ENCODE peak calls at places on chromosomes 2 and 18, in nine cellular contexts. Y is CD8-positive, alpha-beta T cell; G is HCT116; H is heart right ventricle; I is fibroblast of lung; Z is HepG2; Q is IMR-90; R is stomach; J is lower lobe of right lung. F is an unnamed sample. For H3K4me1, the result is how much of the 10 kb centered on the place peaks cover.

GRCh38 chr2:227370087-227370486 is 9.0 kb downstream of the TM4SF20 start:
- DNase-seq in H (no peak), Q (no peak), R (no peak), I (no peak), J (no peak), Z (no peak), Y (no peak), G (no peak), F (no peak)

GRCh38 chr2:101533611-101534601 is 59.0 kb upstream of the RFX8 start:
- DNase-seq in I (no peak), J (no peak), Z (no peak), Y (no peak), G (no peak), Q (no peak), R (no peak), H (peak), F (peak)

GRCh38 chr2:64978514-64979268 is 10.5 kb upstream of the SLC1A4 start:
- DNase-seq in Y (no peak), G (peak), Q (peak), H (no peak), I (no peak), Z (no peak), R (no peak), J (no peak), F (peak)

GRCh38 chr18:61581578-61582204 is 248.5 kb downstream of the CDH20 start:
- DNase-seq in H (peak), G (peak), R (peak), I (peak), Z (peak), Q (peak), Y (peak), J (peak), F (peak)

GRCh38 chr2:156818221-156818620 is 382.0 kb downstream of the GPD2 start:
- DNase-seq in J (no peak), Y (no peak), R (no peak), Q (no peak), Z (no peak), G (no peak), I (no peak), H (no peak), F (no peak)

GRCh38 chr2:189613650-189614420 is 33.2 kb upstream of the SLC40A1 start:
- DNase-seq in Z (no peak), I (peak), Q (peak), Y (no peak), G (no peak), J (no peak), R (no peak), H (peak), F (peak)

GRCh38 chr2:96683972-96684820 is 41.6 kb downstream of the FER1L5 start:
- DNase-seq in R (no peak), Q (no peak), G (no peak), H (no peak), Y (no peak), Z (peak), J (no peak), I (no peak), F (no peak)

GRCh38 chr2:57720728-57721627 is 325.6 kb upstream of the VRK2 start:
- DNase-seq in Y (peak), G (peak), H (peak), I (peak), Z (peak), J (no peak), R (no peak), Q (peak), F (peak)

GRCh38 chr2:64338910-64339500 is 115.0 kb upstream of the LGALSL start:
- DNase-seq in Y (peak), G (no peak), I (peak), Q (no peak), H (no peak), J (no peak), R (no peak), Z (no peak), F (peak)

GRCh38 chr2:73050011-73050617 is 21.4 kb downstream of the SFXN5 start:
- DNase-seq in Z (no peak), G (no peak), Q (no peak), Y (no peak), R (no peak), I (no peak), J (no peak), H (no peak), F (peak)

GRCh38 chr18:61322265-61322873 is 10.9 kb upstream of the CDH20 start:
- DNase-seq in Z (peak), Q (peak), G (peak), Y (no peak), I (peak), R (peak), J (no peak), H (peak), F (peak)

GRCh38 chr18:30652377-30652776 is 390.2 kb downstream of the DSC3 start:
- DNase-seq in Y (no peak), H (no peak), I (no peak), G (no peak), R (no peak), Z (no peak), Q (no peak), J (no peak), F (no peak)

GRCh38 chr2:177900091-177900490 is 172.5 kb downstream of the PDE11A start:
- DNase-seq in R (no peak), J (no peak), Y (no peak), I (no peak), G (no peak), Z (no peak), Q (no peak), H (no peak), F (no peak)

GRCh38 chr2:73101626-73102256 is 11.0 kb downstream of the RAB11FIP5 start:
- DNase-seq in Y (no peak), I (no peak), R (no peak), Z (no peak), H (no peak), Q (no peak), G (no peak), J (no peak), F (peak)

GRCh38 chr2:28445448-28446258 is 50.2 kb upstream of the PLB1 start:
- DNase-seq in R (no peak), Y (no peak), Z (no peak), J (no peak), Q (peak), H (no peak), G (peak), I (peak), F (peak)

GRCh38 chr2:64485961-64486360 is 32.0 kb downstream of the LGALSL start:
- DNase-seq in G (no peak), I (peak), R (no peak), Y (no peak), Z (no peak), J (no peak), Q (no peak), H (peak), F (no peak)

GRCh38 chr2:39534095-39534711 is 97.1 kb upstream of the MAP4K3 start:
- DNase-seq in J (no peak), Q (no peak), R (no peak), I (no peak), H (no peak), Y (no peak), G (no peak), Z (peak), F (no peak)

GRCh38 chr2:162126145-162126926 is 25.7 kb downstream of the GCG start:
- DNase-seq in I (no peak), Y (no peak), R (no peak), Q (peak), J (no peak), Z (no peak), G (no peak), H (no peak), F (no peak)

GRCh38 chr2:58701688-58702301 is 460.7 kb upstream of the FANCL start:
- DNase-seq in I (no peak), R (no peak), Q (no peak), G (no peak), J (no peak), Z (no peak), Y (no peak), H (no peak), F (no peak)

GRCh38 chr2:209321076-209321475 is 102.8 kb upstream of the MAP2 start:
- DNase-seq in Y (no peak), J (no peak), Q (peak), G (no peak), I (peak), R (no peak), Z (no peak), H (no peak), F (peak)

GRCh38 chr18:74273394-74273793 is 18.4 kb downstream of the CYB5A start:
- DNase-seq in Y (no peak), G (no peak), H (no peak), J (no peak), I (no peak), Z (no peak), R (no peak), Q (no peak), F (no peak)
- H3K27ac ChIP-seq in Y (no peak), G (no peak), H (no peak), J (no peak), I (no peak), Z (no peak), R (no peak), Q (no peak), F (no peak)

GRCh38 chr2:20359131-20359530 is 8.5 kb upstream of the PUM2 start:
- DNase-seq in G (no peak), Q (no peak), I (no peak), H (no peak), Z (no peak), R (no peak), J (no peak), Y (no peak), F (no peak)

GRCh38 chr2:20366672-20367116 is 16.1 kb upstream of the PUM2 start:
- DNase-seq in Y (no peak), I (no peak), G (no peak), Q (peak), R (no peak), J (no peak), Z (no peak), H (no peak), F (no peak)

GRCh38 chr2:20365249-20365817 is 14.7 kb upstream of the PUM2 start:
- DNase-seq in H (no peak), G (no peak), Y (no peak), J (no peak), I (peak), Q (peak), Z (no peak), R (no peak), F (peak)

GRCh38 chr2:20361903-20362302 is 11.3 kb upstream of the PUM2 start:
- DNase-seq in H (no peak), Q (no peak), R (no peak), Y (no peak), G (no peak), Z (no peak), J (no peak), I (no peak), F (no peak)

GRCh38 chr2:20362701-20363435 is 12.2 kb upstream of the PUM2 start:
- DNase-seq in H (no peak), R (no peak), G (no peak), Z (no peak), Y (no peak), I (no peak), J (no peak), Q (no peak), F (no peak)
- H3K4me1 ChIP-seq in H (under half), R (under half), G (under half), Z (under half), Y (under half), I (under half), J (under half), Q (under half), F (under half)

DNA sequence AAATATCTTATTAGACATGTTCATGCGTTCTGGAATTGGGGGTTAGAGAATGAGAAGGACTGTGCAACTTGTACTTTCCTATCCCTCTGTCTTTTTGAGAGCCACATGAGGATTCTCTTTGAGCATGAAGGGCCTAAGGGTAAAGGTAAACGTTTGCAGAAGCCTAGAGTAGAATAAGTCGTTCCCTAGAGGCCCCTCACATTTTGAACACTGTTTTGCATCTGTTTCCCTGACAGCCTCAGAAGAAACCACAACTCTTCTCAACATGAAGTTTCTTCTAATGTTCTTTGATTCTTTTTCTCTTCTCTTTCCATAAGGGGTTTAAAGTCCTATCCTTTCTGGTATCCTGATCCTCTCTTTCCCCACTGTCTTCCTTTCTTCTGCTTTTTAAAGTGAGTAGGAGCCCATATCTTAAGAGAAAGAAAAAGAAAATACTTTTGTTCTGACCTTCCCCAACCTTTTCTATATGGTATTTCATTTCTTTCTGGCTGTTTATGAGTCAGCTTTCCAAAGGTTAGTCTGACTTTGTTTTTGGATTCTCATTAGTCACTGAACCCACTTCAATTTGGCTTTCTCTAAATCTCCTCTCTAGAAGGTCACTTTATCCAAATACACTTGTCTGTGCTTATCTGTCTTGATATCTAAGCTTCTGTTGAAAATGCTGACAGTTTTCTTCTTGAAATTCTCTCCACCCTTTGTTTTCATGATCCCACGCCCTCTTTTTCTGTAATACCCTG is 34.8 kb downstream of the PPP1R1C start:
- DNase-seq in Z (no peak), H (no peak), Y (no peak), R (no peak), Q (peak), G (no peak), J (no peak), I (peak), F (peak)
- H3K27ac ChIP-seq in Z (no peak), H (no peak), Y (no peak), R (no peak), Q (peak), G (peak), J (no peak), I (no peak), F (peak)

GRCh38 chr2:54755641-54756326 is 32.3 kb downstream of the EML6 start:
- DNase-seq in R (no peak), G (no peak), I (no peak), J (no peak), Z (no peak), H (no peak), Q (no peak), Y (no peak), F (no peak)
- H3K4me1 ChIP-seq in R (under half), G (under half), I (under half), J (under half), Z (under half), H (under half), Q (under half), Y (under half), F (under half)

DNA sequence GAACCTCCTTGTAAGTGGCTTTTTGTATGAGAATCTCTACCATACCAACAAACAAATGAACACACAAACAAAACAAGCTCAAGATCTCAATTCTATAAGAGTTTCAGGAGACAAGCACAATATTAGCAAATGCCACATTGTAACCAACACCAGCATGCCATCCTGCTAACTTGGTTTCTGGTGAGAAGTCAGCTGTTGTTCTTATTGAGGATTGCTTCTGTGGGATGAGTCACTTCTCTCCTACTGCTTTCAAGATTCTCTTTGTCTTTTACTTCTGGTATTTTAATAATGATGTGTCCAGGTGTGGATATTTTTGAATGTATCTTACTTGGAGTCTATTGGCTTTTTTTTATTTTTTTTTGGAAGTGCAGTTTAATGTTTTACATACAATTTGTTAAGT is 131.7 kb downstream of the BCL2L11 start:
- DNase-seq in H (no peak), J (no peak), Q (peak), Y (no peak), R (no peak), I (no peak), Z (no peak), G (no peak), F (peak)
- H3K27ac ChIP-seq in H (no peak), J (no peak), Q (no peak), Y (no peak), R (no peak), I (no peak), Z (no peak), G (no peak), F (no peak)

GRCh38 chr2:20140321-20141055 is 84.4 kb downstream of the SDC1 start:
- DNase-seq in Y (no peak), R (no peak), I (no peak), Q (no peak), J (no peak), G (no peak), Z (no peak), H (no peak), F (no peak)

GRCh38 chr2:20137131-20137571 is 85.7 kb upstream of the LAPTM4A start:
- DNase-seq in G (no peak), R (no peak), Z (no peak), H (no peak), I (no peak), Y (no peak), J (no peak), Q (no peak), F (no peak)

GRCh38 chr2:20139828-20140227 is 85.1 kb downstream of the SDC1 start:
- DNase-seq in Q (no peak), R (no peak), Y (no peak), H (no peak), Z (no peak), I (no peak), G (no peak), J (no peak), F (no peak)

GRCh38 chr2:20137884-20138283 is 86.5 kb upstream of the LAPTM4A start:
- DNase-seq in H (no peak), J (no peak), Z (no peak), I (no peak), Y (no peak), G (no peak), R (no peak), Q (no peak), F (no peak)

DNA sequence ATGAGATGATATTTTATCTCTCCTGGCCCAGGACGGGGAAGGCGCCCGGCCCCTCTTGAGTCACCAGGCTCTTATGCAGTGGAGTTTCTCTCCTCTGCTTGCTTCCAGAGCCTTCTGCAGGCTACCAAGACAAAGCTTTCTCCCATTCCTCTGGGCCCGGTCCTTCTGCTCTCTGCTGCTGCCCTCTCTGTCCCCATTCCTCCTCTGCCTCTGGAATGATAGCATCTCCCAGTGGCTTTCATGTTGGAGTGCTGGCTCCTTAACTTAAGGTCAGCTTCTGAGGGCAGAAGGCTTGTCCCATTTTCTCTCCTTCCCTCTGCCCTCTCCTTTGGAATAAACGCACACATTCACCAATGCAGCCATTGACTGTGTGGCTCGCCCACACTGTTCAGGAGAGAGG is 86.2 kb downstream of the SDC1 start:
- DNase-seq in G (no peak), Q (no peak), Y (no peak), H (no peak), R (no peak), I (no peak), J (no peak), Z (no peak), F (no peak)
- H3K4me1 ChIP-seq in G (under half), Q (under half), Y (under half), H (under half), R (under half), I (under half), J (under half), Z (half or more), F (under half)

DNA sequence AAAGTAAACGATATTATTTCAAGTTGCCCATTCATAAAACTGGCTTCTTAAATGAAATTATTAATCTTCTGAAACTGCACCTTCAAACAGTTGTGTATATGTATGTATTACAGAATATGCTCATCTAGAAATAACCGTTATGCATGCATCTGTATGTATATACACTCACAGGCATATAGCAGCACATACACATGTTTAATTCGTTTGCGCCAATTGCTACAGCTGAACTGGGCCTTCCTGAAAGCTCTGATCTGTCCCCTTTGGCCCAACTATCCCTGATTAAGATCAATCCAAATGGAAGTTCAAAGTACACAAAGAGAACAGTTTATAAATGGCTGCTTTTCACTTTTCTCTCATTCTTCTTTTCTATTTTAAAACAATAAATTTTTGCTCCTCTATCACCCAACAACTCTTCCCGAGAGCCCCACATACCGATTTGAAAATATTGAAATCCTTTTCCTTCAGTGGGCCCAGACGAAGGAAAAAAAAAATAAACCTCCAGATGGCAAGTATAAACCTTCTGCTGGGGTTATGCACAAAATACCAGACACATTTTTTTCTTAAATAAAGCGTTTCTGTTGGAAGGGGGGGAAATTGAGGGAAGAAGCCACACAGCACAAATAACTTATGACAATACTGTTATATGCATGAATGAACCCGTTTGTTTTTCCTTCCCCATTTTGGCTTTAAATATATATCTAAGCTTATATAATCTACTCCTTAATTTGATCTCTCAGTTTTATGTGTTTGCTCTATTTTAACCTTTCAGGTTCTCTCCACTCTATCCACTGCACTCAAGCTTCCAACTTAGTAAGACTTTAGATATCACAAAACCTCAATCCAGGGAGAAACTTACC is 267.4 kb downstream of the TCF4 start:
- DNase-seq in G (no peak), H (no peak), Q (peak), Y (no peak), J (no peak), R (no peak), Z (no peak), I (peak), F (peak)
- H3K27ac ChIP-seq in G (no peak), H (peak), Q (peak), Y (no peak), J (peak), R (peak), Z (no peak), I (peak), F (peak)